ENCODE peak calls at places on chromosomes 6 and 20, in ten cellular contexts. One of them, this sample, is unnamed.
A peak's percentile ranks its signal among the peaks of the same experiment; 100 is the strongest.

GRCh38 chr20:63325021-63325471 is 32.1 kb downstream of the COL20A1 start:
- DNase-seq in HT1080: no peak
- DNase-seq in renal cortical epithelial cell: no peak
- DNase-seq in neural crest cell: no peak
- DNase-seq in astrocyte of the spinal cord: no peak
- DNase-seq in neural progenitor cell: no peak
- DNase-seq in stimulated activated CD4-positive, alpha-beta T cell treated with anti-CD3 and anti-CD28 coated beads, TNF-alpha, amount 100 ng/mL, for 1 hour: no peak
- DNase-seq in fibroblast of lung: no peak
- DNase-seq in cardiac muscle cell: no peak
- DNase-seq in NCI-H82: no peak
- DNase-seq in this sample: no peak

GRCh38 chr20:21661488-21662055 is 43.9 kb upstream of the PAX1 start:
- DNase-seq in HT1080: no peak
- DNase-seq in renal cortical epithelial cell: no peak
- DNase-seq in neural crest cell: no peak
- DNase-seq in astrocyte of the spinal cord: no peak
- DNase-seq in neural progenitor cell: no peak
- DNase-seq in stimulated activated CD4-positive, alpha-beta T cell treated with anti-CD3 and anti-CD28 coated beads, TNF-alpha, amount 100 ng/mL, for 1 hour: no peak
- DNase-seq in fibroblast of lung: no peak
- DNase-seq in cardiac muscle cell: no peak
- DNase-seq in NCI-H82: no peak
- DNase-seq in this sample: no peak

GRCh38 chr20:49343246-49343645 is 65.4 kb upstream of the ZNFX1 start:
- DNase-seq in HT1080: no peak
- DNase-seq in renal cortical epithelial cell: no peak
- DNase-seq in neural crest cell: no peak
- DNase-seq in astrocyte of the spinal cord: no peak
- DNase-seq in neural progenitor cell: no peak
- DNase-seq in stimulated activated CD4-positive, alpha-beta T cell treated with anti-CD3 and anti-CD28 coated beads, TNF-alpha, amount 100 ng/mL, for 1 hour: no peak
- DNase-seq in fibroblast of lung: no peak
- DNase-seq in cardiac muscle cell: no peak
- DNase-seq in NCI-H82: no peak
- DNase-seq in this sample: peak; percentile 9

GRCh38 chr6:74366634-74367033 is 670.6 kb downstream of the CD109 start:
- DNase-seq in HT1080: no peak
- DNase-seq in renal cortical epithelial cell: no peak
- DNase-seq in neural crest cell: no peak
- DNase-seq in astrocyte of the spinal cord: peak; percentile 13
- DNase-seq in neural progenitor cell: no peak
- DNase-seq in stimulated activated CD4-positive, alpha-beta T cell treated with anti-CD3 and anti-CD28 coated beads, TNF-alpha, amount 100 ng/mL, for 1 hour: no peak
- DNase-seq in fibroblast of lung: peak; percentile 42
- DNase-seq in cardiac muscle cell: no peak
- DNase-seq in NCI-H82: no peak
- DNase-seq in this sample: no peak

GRCh38 chr20:10783660-10784336 is 110.0 kb upstream of the JAG1 start:
- DNase-seq in HT1080: no peak
- DNase-seq in renal cortical epithelial cell: peak; percentile 63
- DNase-seq in neural crest cell: no peak
- DNase-seq in astrocyte of the spinal cord: no peak
- DNase-seq in neural progenitor cell: no peak
- DNase-seq in stimulated activated CD4-positive, alpha-beta T cell treated with anti-CD3 and anti-CD28 coated beads, TNF-alpha, amount 100 ng/mL, for 1 hour: no peak
- DNase-seq in fibroblast of lung: no peak
- DNase-seq in cardiac muscle cell: peak; percentile 33
- DNase-seq in NCI-H82: no peak
- DNase-seq in this sample: no peak

GRCh38 chr6:43020052-43020705 is 1.2 kb upstream of the RRP36 start:
- DNase-seq in HT1080: no peak
- DNase-seq in renal cortical epithelial cell: no peak
- DNase-seq in neural crest cell: no peak
- DNase-seq in astrocyte of the spinal cord: no peak
- DNase-seq in neural progenitor cell: no peak
- DNase-seq in stimulated activated CD4-positive, alpha-beta T cell treated with anti-CD3 and anti-CD28 coated beads, TNF-alpha, amount 100 ng/mL, for 1 hour: no peak
- DNase-seq in fibroblast of lung: no peak
- DNase-seq in cardiac muscle cell: no peak
- DNase-seq in NCI-H82: no peak
- DNase-seq in this sample: no peak

GRCh38 chr6:170087946-170088348 is 202.9 kb downstream of the DLL1 start:
- DNase-seq in HT1080: peak; percentile 19
- DNase-seq in renal cortical epithelial cell: no peak
- DNase-seq in neural crest cell: no peak
- DNase-seq in astrocyte of the spinal cord: no peak
- DNase-seq in neural progenitor cell: no peak
- DNase-seq in stimulated activated CD4-positive, alpha-beta T cell treated with anti-CD3 and anti-CD28 coated beads, TNF-alpha, amount 100 ng/mL, for 1 hour: peak; percentile 10
- DNase-seq in fibroblast of lung: no peak
- DNase-seq in cardiac muscle cell: no peak
- DNase-seq in NCI-H82: no peak
- DNase-seq in this sample: no peak

GRCh38 chr6:170260686-170261085 is 30.2 kb downstream of the DLL1 start:
- DNase-seq in HT1080: no peak
- DNase-seq in renal cortical epithelial cell: no peak
- DNase-seq in neural crest cell: no peak
- DNase-seq in astrocyte of the spinal cord: no peak
- DNase-seq in neural progenitor cell: no peak
- DNase-seq in stimulated activated CD4-positive, alpha-beta T cell treated with anti-CD3 and anti-CD28 coated beads, TNF-alpha, amount 100 ng/mL, for 1 hour: no peak
- DNase-seq in fibroblast of lung: no peak
- DNase-seq in cardiac muscle cell: no peak
- DNase-seq in NCI-H82: peak; percentile 34
- DNase-seq in this sample: no peak

GRCh38 chr20:49768204-49769124 is 44.2 kb upstream of the SLC9A8 start:
- DNase-seq in HT1080: peak; percentile 83
- DNase-seq in renal cortical epithelial cell: peak; percentile 99
- DNase-seq in neural crest cell: no peak
- DNase-seq in astrocyte of the spinal cord: peak; percentile 93
- DNase-seq in neural progenitor cell: peak; percentile 56
- DNase-seq in stimulated activated CD4-positive, alpha-beta T cell treated with anti-CD3 and anti-CD28 coated beads, TNF-alpha, amount 100 ng/mL, for 1 hour: no peak
- DNase-seq in fibroblast of lung: peak; percentile 77
- DNase-seq in cardiac muscle cell: peak; percentile 97
- DNase-seq in NCI-H82: no peak
- DNase-seq in this sample: peak; percentile 86

GRCh38 chr6:98487612-98488011 is 346.8 kb upstream of the POU3F2 start:
- DNase-seq in HT1080: no peak
- DNase-seq in renal cortical epithelial cell: no peak
- DNase-seq in neural crest cell: no peak
- DNase-seq in astrocyte of the spinal cord: no peak
- DNase-seq in neural progenitor cell: peak; percentile 64
- DNase-seq in stimulated activated CD4-positive, alpha-beta T cell treated with anti-CD3 and anti-CD28 coated beads, TNF-alpha, amount 100 ng/mL, for 1 hour: no peak
- DNase-seq in fibroblast of lung: no peak
- DNase-seq in cardiac muscle cell: no peak
- DNase-seq in NCI-H82: peak; percentile 71
- DNase-seq in this sample: no peak

GRCh38 chr20:62536731-62537401 is 61.1 kb upstream of the GATA5 start:
- DNase-seq in HT1080: no peak
- DNase-seq in renal cortical epithelial cell: no peak
- DNase-seq in neural crest cell: no peak
- DNase-seq in astrocyte of the spinal cord: no peak
- DNase-seq in neural progenitor cell: no peak
- DNase-seq in stimulated activated CD4-positive, alpha-beta T cell treated with anti-CD3 and anti-CD28 coated beads, TNF-alpha, amount 100 ng/mL, for 1 hour: no peak
- DNase-seq in fibroblast of lung: no peak
- DNase-seq in cardiac muscle cell: no peak
- DNase-seq in NCI-H82: no peak
- DNase-seq in this sample: no peak

GRCh38 chr20:18747090-18747489 is 66.5 kb upstream of the SCP2D1 start:
- DNase-seq in HT1080: no peak
- DNase-seq in renal cortical epithelial cell: no peak
- DNase-seq in neural crest cell: no peak
- DNase-seq in astrocyte of the spinal cord: no peak
- DNase-seq in neural progenitor cell: no peak
- DNase-seq in stimulated activated CD4-positive, alpha-beta T cell treated with anti-CD3 and anti-CD28 coated beads, TNF-alpha, amount 100 ng/mL, for 1 hour: no peak
- DNase-seq in fibroblast of lung: no peak
- DNase-seq in cardiac muscle cell: no peak
- DNase-seq in NCI-H82: no peak
- DNase-seq in this sample: no peak

This sample was measured in skeletal muscle cell.